ENCODE peak calls at places on chromosomes 11 and 22, in seven cellular contexts. One of them, this sample, is unnamed.

GRCh38 chr11:129458756-129459535 is 83.3 kb downstream of the BARX2 start:
- DNase-seq in activated CD4-positive, alpha-beta T cell treated with anti-CD3 and anti-CD28 coated beads, Interleukin-2, amount 50 U/mL, for 1 hour: no peak
- DNase-seq in suprapubic skin: no peak
- DNase-seq in skeletal muscle cell: no peak
- DNase-seq in HFF-Myc: no peak
- DNase-seq in NCI-H510A treated with DMSO at 0.1 percent for 48 hours: peak
- DNase-seq in NCI-H460: no peak
- DNase-seq in this sample: peak

GRCh38 chr11:128484172-128484571 is 103.2 kb downstream of the ETS1 start:
- DNase-seq in suprapubic skin: no peak
- DNase-seq in activated CD4-positive, alpha-beta T cell treated with anti-CD3 and anti-CD28 coated beads, Interleukin-2, amount 50 U/mL, for 1 hour: no peak
- DNase-seq in HFF-Myc: no peak
- DNase-seq in skeletal muscle cell: no peak
- DNase-seq in NCI-H510A treated with DMSO at 0.1 percent for 48 hours: no peak
- DNase-seq in NCI-H460: peak
- DNase-seq in this sample: no peak

GRCh38 chr22:44404341-44405020 is 91.7 kb upstream of the SHISAL1 start:
- DNase-seq in HFF-Myc: no peak
- DNase-seq in skeletal muscle cell: no peak
- DNase-seq in NCI-H510A treated with DMSO at 0.1 percent for 48 hours: no peak
- DNase-seq in suprapubic skin: no peak
- DNase-seq in activated CD4-positive, alpha-beta T cell treated with anti-CD3 and anti-CD28 coated beads, Interleukin-2, amount 50 U/mL, for 1 hour: no peak
- DNase-seq in NCI-H460: no peak
- DNase-seq in this sample: no peak

GRCh38 chr22:31277741-31278642 is 14.3 kb downstream of the PIK3IP1 start:
- DNase-seq in NCI-H510A treated with DMSO at 0.1 percent for 48 hours: no peak
- DNase-seq in activated CD4-positive, alpha-beta T cell treated with anti-CD3 and anti-CD28 coated beads, Interleukin-2, amount 50 U/mL, for 1 hour: no peak
- DNase-seq in HFF-Myc: no peak
- DNase-seq in suprapubic skin: no peak
- DNase-seq in skeletal muscle cell: no peak
- DNase-seq in NCI-H460: no peak
- DNase-seq in this sample: no peak

GRCh38 chr22:46087816-46088277 is 62.5 kb upstream of the PPARA start:
- DNase-seq in NCI-H510A treated with DMSO at 0.1 percent for 48 hours: no peak
- DNase-seq in HFF-Myc: peak
- DNase-seq in activated CD4-positive, alpha-beta T cell treated with anti-CD3 and anti-CD28 coated beads, Interleukin-2, amount 50 U/mL, for 1 hour: no peak
- DNase-seq in suprapubic skin: peak
- DNase-seq in skeletal muscle cell: peak
- DNase-seq in NCI-H460: no peak
- DNase-seq in this sample: peak

GRCh38 chr11:131776211-131776610 is 405.8 kb downstream of the NTM start:
- DNase-seq in activated CD4-positive, alpha-beta T cell treated with anti-CD3 and anti-CD28 coated beads, Interleukin-2, amount 50 U/mL, for 1 hour: no peak
- DNase-seq in suprapubic skin: no peak
- DNase-seq in HFF-Myc: no peak
- DNase-seq in NCI-H460: no peak
- DNase-seq in skeletal muscle cell: no peak
- DNase-seq in NCI-H510A treated with DMSO at 0.1 percent for 48 hours: no peak
- DNase-seq in this sample: no peak

GRCh38 chr11:65809496-65809895 is 22.6 kb downstream of the OVOL1 start:
- DNase-seq in skeletal muscle cell: no peak
- DNase-seq in NCI-H510A treated with DMSO at 0.1 percent for 48 hours: no peak
- DNase-seq in HFF-Myc: no peak
- DNase-seq in suprapubic skin: no peak
- DNase-seq in NCI-H460: no peak
- DNase-seq in activated CD4-positive, alpha-beta T cell treated with anti-CD3 and anti-CD28 coated beads, Interleukin-2, amount 50 U/mL, for 1 hour: no peak
- DNase-seq in this sample: no peak

GRCh38 chr11:75475767-75476650 is 43.0 kb upstream of the KLHL35 start:
- DNase-seq in skeletal muscle cell: no peak
- DNase-seq in NCI-H460: no peak
- DNase-seq in NCI-H510A treated with DMSO at 0.1 percent for 48 hours: peak
- DNase-seq in HFF-Myc: peak
- DNase-seq in suprapubic skin: no peak
- DNase-seq in activated CD4-positive, alpha-beta T cell treated with anti-CD3 and anti-CD28 coated beads, Interleukin-2, amount 50 U/mL, for 1 hour: no peak
- DNase-seq in this sample: no peak

GRCh38 chr11:79414644-79415317 is 26.0 kb downstream of the TENM4 start:
- DNase-seq in NCI-H460: no peak
- DNase-seq in activated CD4-positive, alpha-beta T cell treated with anti-CD3 and anti-CD28 coated beads, Interleukin-2, amount 50 U/mL, for 1 hour: no peak
- DNase-seq in NCI-H510A treated with DMSO at 0.1 percent for 48 hours: no peak
- DNase-seq in skeletal muscle cell: peak
- DNase-seq in HFF-Myc: no peak
- DNase-seq in suprapubic skin: no peak
- DNase-seq in this sample: no peak

GRCh38 chr11:75431533-75432525 is 1.2 kb downstream of the KLHL35 start:
- DNase-seq in HFF-Myc: no peak
- DNase-seq in activated CD4-positive, alpha-beta T cell treated with anti-CD3 and anti-CD28 coated beads, Interleukin-2, amount 50 U/mL, for 1 hour: no peak
- DNase-seq in NCI-H460: no peak
- DNase-seq in NCI-H510A treated with DMSO at 0.1 percent for 48 hours: no peak
- DNase-seq in suprapubic skin: no peak
- DNase-seq in skeletal muscle cell: no peak
- DNase-seq in this sample: no peak

GRCh38 chr22:47207387-47207786 is 444.9 kb downstream of the TBC1D22A start:
- DNase-seq in activated CD4-positive, alpha-beta T cell treated with anti-CD3 and anti-CD28 coated beads, Interleukin-2, amount 50 U/mL, for 1 hour: no peak
- DNase-seq in HFF-Myc: no peak
- DNase-seq in skeletal muscle cell: no peak
- DNase-seq in NCI-H460: no peak
- DNase-seq in suprapubic skin: peak
- DNase-seq in NCI-H510A treated with DMSO at 0.1 percent for 48 hours: no peak
- DNase-seq in this sample: no peak

GRCh38 chr22:46563381-46564083 is 26.1 kb upstream of the CELSR1 start:
- DNase-seq in NCI-H460: peak
- DNase-seq in activated CD4-positive, alpha-beta T cell treated with anti-CD3 and anti-CD28 coated beads, Interleukin-2, amount 50 U/mL, for 1 hour: peak
- DNase-seq in NCI-H510A treated with DMSO at 0.1 percent for 48 hours: peak
- DNase-seq in skeletal muscle cell: no peak
- DNase-seq in HFF-Myc: no peak
- DNase-seq in suprapubic skin: no peak
- DNase-seq in this sample: peak

GRCh38 chr11:59182457-59183151 is 10.7 kb downstream of the DTX4 start:
- DNase-seq in suprapubic skin: no peak
- DNase-seq in NCI-H460: no peak
- DNase-seq in skeletal muscle cell: no peak
- DNase-seq in NCI-H510A treated with DMSO at 0.1 percent for 48 hours: no peak
- DNase-seq in activated CD4-positive, alpha-beta T cell treated with anti-CD3 and anti-CD28 coated beads, Interleukin-2, amount 50 U/mL, for 1 hour: peak
- DNase-seq in HFF-Myc: no peak
- DNase-seq in this sample: no peak

GRCh38 chr11:68505596-68505995 is 45.0 kb downstream of the PPP6R3 start:
- DNase-seq in NCI-H510A treated with DMSO at 0.1 percent for 48 hours: no peak
- DNase-seq in activated CD4-positive, alpha-beta T cell treated with anti-CD3 and anti-CD28 coated beads, Interleukin-2, amount 50 U/mL, for 1 hour: no peak
- DNase-seq in skeletal muscle cell: no peak
- DNase-seq in HFF-Myc: no peak
- DNase-seq in NCI-H460: no peak
- DNase-seq in suprapubic skin: no peak
- DNase-seq in this sample: no peak

This sample was measured in pancreas.